ENCODE peak calls at places on chromosomes 13 and 19, in seven cellular contexts. One of them, this sample, is unnamed.

GRCh38 chr19:42114412-42114811 is 17.8 kb downstream of the POU2F2 start:
- DNase-seq in GM23338: peak
- DNase-seq in GM23248: no peak
- DNase-seq in hepatocyte: no peak
- DNase-seq in OCI-LY7: peak
- DNase-seq in SK-N-SH: no peak
- DNase-seq in PC-3: no peak
- DNase-seq in this sample: no peak

GRCh38 chr13:75222031-75222430 is 259.9 kb downstream of the TBC1D4 start:
- DNase-seq in GM23338: no peak
- DNase-seq in GM23248: peak
- DNase-seq in hepatocyte: no peak
- DNase-seq in OCI-LY7: no peak
- DNase-seq in SK-N-SH: no peak
- DNase-seq in PC-3: no peak
- DNase-seq in this sample: no peak

GRCh38 chr19:38267780-38268430 is 3.5 kb downstream of the SPINT2 start:
- DNase-seq in GM23338: peak
- DNase-seq in GM23248: no peak
- DNase-seq in hepatocyte: no peak
- DNase-seq in OCI-LY7: no peak
- DNase-seq in SK-N-SH: no peak
- DNase-seq in PC-3: peak
- DNase-seq in this sample: no peak

GRCh38 chr13:103140001-103140671 is 73.9 kb upstream of the SLC10A2 start:
- DNase-seq in GM23338: peak
- DNase-seq in GM23248: peak
- DNase-seq in hepatocyte: peak
- DNase-seq in OCI-LY7: peak
- DNase-seq in SK-N-SH: peak
- DNase-seq in PC-3: peak
- DNase-seq in this sample: peak

GRCh38 chr19:52638601-52639000 is 446 bp upstream of the ZNF83 start:
- DNase-seq in GM23338: peak
- DNase-seq in GM23248: peak
- DNase-seq in hepatocyte: peak
- DNase-seq in OCI-LY7: no peak
- DNase-seq in SK-N-SH: peak
- DNase-seq in PC-3: no peak
- DNase-seq in this sample: no peak

GRCh38 chr13:23969672-23970071 is 72.4 kb upstream of the C1QTNF9B start:
- DNase-seq in GM23338: no peak
- DNase-seq in GM23248: peak
- DNase-seq in hepatocyte: peak
- DNase-seq in OCI-LY7: no peak
- DNase-seq in SK-N-SH: no peak
- DNase-seq in PC-3: no peak
- DNase-seq in this sample: no peak

GRCh38 chr13:111337206-111337605 is 16.8 kb downstream of the TEX29 start:
- DNase-seq in GM23338: no peak
- DNase-seq in GM23248: peak
- DNase-seq in hepatocyte: peak
- DNase-seq in OCI-LY7: no peak
- DNase-seq in SK-N-SH: no peak
- DNase-seq in PC-3: peak
- DNase-seq in this sample: no peak

GRCh38 chr19:55545913-55546495 is 661 bp upstream of the SBK3 start:
- DNase-seq in GM23338: no peak
- DNase-seq in GM23248: no peak
- DNase-seq in hepatocyte: no peak
- DNase-seq in OCI-LY7: no peak
- DNase-seq in SK-N-SH: no peak
- DNase-seq in PC-3: no peak
- DNase-seq in this sample: no peak

GRCh38 chr19:35251456-35251855 is 2.7 kb downstream of the LSR start:
- DNase-seq in GM23338: no peak
- DNase-seq in GM23248: no peak
- DNase-seq in hepatocyte: no peak
- DNase-seq in OCI-LY7: no peak
- DNase-seq in SK-N-SH: no peak
- DNase-seq in PC-3: no peak
- DNase-seq in this sample: no peak

GRCh38 chr19:5683177-5683886 is 2.5 kb downstream of the HSD11B1L start:
- DNase-seq in GM23338: no peak
- DNase-seq in GM23248: no peak
- DNase-seq in hepatocyte: no peak
- DNase-seq in OCI-LY7: no peak
- DNase-seq in SK-N-SH: no peak
- DNase-seq in PC-3: no peak
- DNase-seq in this sample: no peak

GRCh38 chr19:43765109-43765876 is 10.5 kb upstream of the SMG9 start:
- DNase-seq in GM23338: no peak
- DNase-seq in GM23248: peak
- DNase-seq in hepatocyte: peak
- DNase-seq in OCI-LY7: peak
- DNase-seq in SK-N-SH: no peak
- DNase-seq in PC-3: peak
- DNase-seq in this sample: no peak

GRCh38 chr13:111302045-111302722 is 18.3 kb upstream of the TEX29 start:
- DNase-seq in GM23338: no peak
- DNase-seq in GM23248: no peak
- DNase-seq in hepatocyte: no peak
- DNase-seq in OCI-LY7: no peak
- DNase-seq in SK-N-SH: no peak
- DNase-seq in PC-3: no peak
- DNase-seq in this sample: no peak

GRCh38 chr19:21838646-21839045 is 2.7 kb upstream of the ZNF43 start:
- DNase-seq in GM23338: no peak
- DNase-seq in GM23248: no peak
- DNase-seq in hepatocyte: no peak
- DNase-seq in OCI-LY7: no peak
- DNase-seq in SK-N-SH: no peak
- DNase-seq in PC-3: no peak
- DNase-seq in this sample: no peak
- TF ChIP-seq EZH2phosphoT487 in GM23338: no peak
- TF ChIP-seq EZH2phosphoT487 in GM23248: no peak
- TF ChIP-seq EZH2phosphoT487 in hepatocyte: no peak
- TF ChIP-seq EZH2phosphoT487 in OCI-LY7: no peak
- TF ChIP-seq EZH2phosphoT487 in SK-N-SH: no peak
- TF ChIP-seq EZH2phosphoT487 in PC-3: no peak
- TF ChIP-seq EZH2phosphoT487 in this sample: no peak

GRCh38 chr19:49497047-49497789 is 984 bp downstream of the RPS11 start:
- DNase-seq in GM23338: peak
- DNase-seq in GM23248: peak
- DNase-seq in hepatocyte: peak
- DNase-seq in OCI-LY7: peak
- DNase-seq in SK-N-SH: peak
- DNase-seq in PC-3: peak
- DNase-seq in this sample: peak

GRCh38 chr19:49499030-49499670 is 2.9 kb downstream of the RPS11 start:
- DNase-seq in GM23338: no peak
- DNase-seq in GM23248: no peak
- DNase-seq in hepatocyte: no peak
- DNase-seq in OCI-LY7: no peak
- DNase-seq in SK-N-SH: no peak
- DNase-seq in PC-3: no peak
- DNase-seq in this sample: no peak

GRCh38 chr19:49496574-49497008 is 357 bp downstream of the RPS11 start:
- DNase-seq in GM23338: no peak
- DNase-seq in GM23248: peak
- DNase-seq in hepatocyte: no peak
- DNase-seq in OCI-LY7: no peak
- DNase-seq in SK-N-SH: no peak
- DNase-seq in PC-3: no peak
- DNase-seq in this sample: no peak

GRCh38 chr19:49497790-49498106 is 1.5 kb downstream of the RPS11 start:
- DNase-seq in GM23338: no peak
- DNase-seq in GM23248: no peak
- DNase-seq in hepatocyte: peak
- DNase-seq in OCI-LY7: no peak
- DNase-seq in SK-N-SH: no peak
- DNase-seq in PC-3: no peak
- DNase-seq in this sample: no peak

DNA sequence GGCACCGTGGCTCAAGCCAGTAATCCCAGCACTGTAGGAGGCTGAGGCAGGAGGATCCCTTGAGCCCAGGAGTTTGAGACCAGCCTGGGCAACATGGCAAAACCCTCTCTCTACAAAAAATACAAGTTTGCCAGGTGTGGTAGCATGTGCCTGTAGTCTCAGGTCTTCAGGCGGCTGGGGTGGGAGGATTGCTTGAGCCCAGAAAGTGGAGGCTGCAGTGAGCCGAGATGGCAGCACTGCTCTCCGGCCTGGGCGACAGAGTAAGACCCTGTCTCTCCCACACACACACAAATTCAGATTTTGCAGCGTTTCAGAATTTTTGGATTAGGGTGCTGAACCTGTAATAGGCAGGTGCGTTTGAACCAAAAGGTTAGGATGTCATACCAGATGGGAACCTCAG is 2.2 kb downstream of the RPS11 start:
- DNase-seq in GM23338: no peak
- DNase-seq in GM23248: no peak
- DNase-seq in hepatocyte: no peak
- DNase-seq in OCI-LY7: no peak
- DNase-seq in SK-N-SH: no peak
- DNase-seq in PC-3: no peak
- DNase-seq in this sample: no peak
- H3K4me3 ChIP-seq in GM23338: peak
- H3K4me3 ChIP-seq in GM23248: peak
- H3K4me3 ChIP-seq in hepatocyte: no peak
- H3K4me3 ChIP-seq in OCI-LY7: peak
- H3K4me3 ChIP-seq in SK-N-SH: peak
- H3K4me3 ChIP-seq in PC-3: peak
- H3K4me3 ChIP-seq in this sample: no peak

GRCh38 chr19:30692517-30692870 is 320.3 kb downstream of the ZNF536 start:
- DNase-seq in GM23338: no peak
- DNase-seq in GM23248: peak
- DNase-seq in hepatocyte: no peak
- DNase-seq in OCI-LY7: no peak
- DNase-seq in SK-N-SH: no peak
- DNase-seq in PC-3: no peak
- DNase-seq in this sample: peak
- TF ChIP-seq EZH2phosphoT487 in GM23338: no peak
- TF ChIP-seq EZH2phosphoT487 in GM23248: no peak
- TF ChIP-seq EZH2phosphoT487 in hepatocyte: no peak
- TF ChIP-seq EZH2phosphoT487 in OCI-LY7: no peak
- TF ChIP-seq EZH2phosphoT487 in SK-N-SH: no peak
- TF ChIP-seq EZH2phosphoT487 in PC-3: no peak
- TF ChIP-seq EZH2phosphoT487 in this sample: no peak

GRCh38 chr13:99757756-99758464 is 213.7 kb downstream of the ZIC5 start:
- DNase-seq in GM23338: no peak
- DNase-seq in GM23248: no peak
- DNase-seq in hepatocyte: no peak
- DNase-seq in OCI-LY7: no peak
- DNase-seq in SK-N-SH: no peak
- DNase-seq in PC-3: no peak
- DNase-seq in this sample: no peak

GRCh38 chr13:99759163-99759552 is 212.4 kb downstream of the ZIC5 start:
- DNase-seq in GM23338: no peak
- DNase-seq in GM23248: no peak
- DNase-seq in hepatocyte: no peak
- DNase-seq in OCI-LY7: no peak
- DNase-seq in SK-N-SH: no peak
- DNase-seq in PC-3: no peak
- DNase-seq in this sample: no peak

GRCh38 chr13:99756281-99756680 is 215.3 kb downstream of the ZIC5 start:
- DNase-seq in GM23338: no peak
- DNase-seq in GM23248: no peak
- DNase-seq in hepatocyte: no peak
- DNase-seq in OCI-LY7: no peak
- DNase-seq in SK-N-SH: no peak
- DNase-seq in PC-3: peak
- DNase-seq in this sample: no peak

GRCh38 chr13:99760456-99760855 is 211.1 kb downstream of the ZIC5 start:
- DNase-seq in GM23338: peak
- DNase-seq in GM23248: no peak
- DNase-seq in hepatocyte: no peak
- DNase-seq in OCI-LY7: no peak
- DNase-seq in SK-N-SH: no peak
- DNase-seq in PC-3: no peak
- DNase-seq in this sample: no peak

GRCh38 chr13:99758465-99759162 is 213.0 kb downstream of the ZIC5 start:
- DNase-seq in GM23338: no peak
- DNase-seq in GM23248: no peak
- DNase-seq in hepatocyte: no peak
- DNase-seq in OCI-LY7: no peak
- DNase-seq in SK-N-SH: no peak
- DNase-seq in PC-3: no peak
- DNase-seq in this sample: no peak
- H3K4me3 ChIP-seq in GM23338: no peak
- H3K4me3 ChIP-seq in GM23248: no peak
- H3K4me3 ChIP-seq in hepatocyte: no peak
- H3K4me3 ChIP-seq in OCI-LY7: no peak
- H3K4me3 ChIP-seq in SK-N-SH: no peak
- H3K4me3 ChIP-seq in PC-3: no peak
- H3K4me3 ChIP-seq in this sample: no peak

This sample was measured in neural progenitor cell.